ENCODE peak calls at places on chromosomes 7 and 10, in nine cellular contexts. D is astrocyte, N is A673, Q is lower leg skin, I is OCI-LY7, Z is cardiac muscle cell, F is transverse colon, K is fibroblast of pulmonary artery, P is astrocyte of the spinal cord. L is an unnamed sample.

GRCh38 chr10:104034401-104035053 is 51.2 kb downstream of the COL17A1 start:
- DNase-seq in K (no peak), Z (no peak), F (no peak), I (no peak), N (no peak), Q (no peak), P (no peak), D (no peak), L (no peak)

GRCh38 chr7:128066858-128067257 is 35.6 kb upstream of the LRRC4 start:
- DNase-seq in Q (no peak), D (no peak), N (no peak), I (no peak), F (no peak), Z (no peak), P (no peak), K (no peak), L (no peak)

GRCh38 chr7:15837627-15838026 is 151.1 kb upstream of the MEOX2 start:
- DNase-seq in Z (no peak), I (no peak), K (peak; percentile 40), P (no peak), Q (peak; percentile 29), D (no peak), N (no peak), F (no peak), L (peak; percentile 1)

GRCh38 chr10:67788028-67788886 is 49.7 kb downstream of the DNAJC12 start:
- DNase-seq in D (no peak), I (peak; percentile 84), P (no peak), N (peak; percentile 56), Z (peak; percentile 61), Q (peak; percentile 15), F (peak; percentile 79), K (peak; percentile 28), L (peak; percentile 42)

GRCh38 chr10:30454744-30455498 is 20.9 kb downstream of the MAP3K8 start:
- DNase-seq in F (no peak), D (peak; percentile 96), K (peak; percentile 98), Q (no peak), P (peak; percentile 85), Z (no peak), I (no peak), N (no peak), L (peak; percentile 53)

GRCh38 chr10:100446130-100446761 is 16.6 kb upstream of the WNT8B start:
- DNase-seq in P (no peak), K (no peak), I (no peak), Q (no peak), Z (no peak), F (no peak), N (no peak), D (no peak), L (no peak)

GRCh38 chr10:98486421-98486820 is 39.7 kb upstream of the HPS1 start:
- DNase-seq in F (no peak), D (peak; percentile 25), Q (peak; percentile 31), Z (no peak), P (no peak), I (no peak), N (no peak), K (peak; percentile 73), L (peak; percentile 20)

GRCh38 chr7:135856356-135857144 is 107.9 kb upstream of the FAM180A start:
- DNase-seq in I (no peak), Z (no peak), Q (no peak), K (peak; percentile 57), N (no peak), F (no peak), P (peak; percentile 92), D (peak; percentile 99), L (peak; percentile 72)

GRCh38 chr10:68796609-68797008 is 30.7 kb upstream of the STOX1 start:
- DNase-seq in K (no peak), N (no peak), D (peak; percentile 84), P (peak; percentile 57), Q (no peak), Z (no peak), I (no peak), F (no peak), L (peak; percentile 71)

GRCh38 chr7:127870231-127870907 is 160.9 kb downstream of the LRRC4 start:
- DNase-seq in P (no peak), D (no peak), F (no peak), I (peak; percentile 48), Q (no peak), Z (no peak), N (no peak), K (no peak), L (peak; percentile 74)

GRCh38 chr10:33521062-33521461 is 186.6 kb upstream of the NRP1 start:
- DNase-seq in N (peak; percentile 9), P (no peak), Z (no peak), D (peak; percentile 34), F (no peak), Q (no peak), I (no peak), K (no peak), L (no peak)

GRCh38 chr10:18960466-18961079 is 88.0 kb upstream of the MALRD1 start:
- DNase-seq in D (no peak), P (no peak), N (no peak), K (no peak), F (no peak), Z (no peak), Q (no peak), I (no peak), L (no peak)

GRCh38 chr7:93231264-93231663 is 902 bp upstream of the VPS50 start:
- DNase-seq in I (no peak), F (no peak), K (peak; percentile 1), P (no peak), D (no peak), Z (no peak), N (no peak), Q (no peak), L (peak; percentile 84)

GRCh38 chr10:99854860-99855259 is 72.4 kb downstream of the ABCC2 start:
- DNase-seq in N (peak; percentile 83), K (peak; percentile 91), P (peak; percentile 85), Q (no peak), I (peak; percentile 20), Z (peak; percentile 71), F (no peak), D (peak; percentile 60), L (peak; percentile 55)

GRCh38 chr7:10704653-10705052 is 269.0 kb upstream of the PHF14 start:
- DNase-seq in I (no peak), K (no peak), Z (no peak), Q (no peak), D (no peak), P (no peak), N (no peak), F (no peak), L (no peak)

GRCh38 chr7:10706875-10707493 is 266.7 kb upstream of the PHF14 start:
- DNase-seq in I (peak; percentile 80), N (no peak), F (no peak), Q (no peak), Z (no peak), D (no peak), P (no peak), K (no peak), L (no peak)

GRCh38 chr7:10707519-10707918 is 266.2 kb upstream of the PHF14 start:
- DNase-seq in N (no peak), I (peak; percentile 19), Q (no peak), D (peak; percentile 2), Z (no peak), F (no peak), P (no peak), K (no peak), L (no peak)

GRCh38 chr7:10703981-10704380 is 269.7 kb upstream of the PHF14 start:
- DNase-seq in I (no peak), Q (no peak), K (no peak), D (no peak), N (no peak), Z (no peak), F (no peak), P (no peak), L (peak; percentile 66)

GRCh38 chr7:10708447-10708846 is 265.2 kb upstream of the PHF14 start:
- DNase-seq in F (no peak), Z (peak; percentile 45), P (no peak), Q (no peak), D (no peak), K (no peak), I (peak; percentile 54), N (peak; percentile 6), L (peak; percentile 49)
- TF ChIP-seq CTCF in F (no peak), Z (no peak), P (no peak), Q (no peak), D (no peak), K (no peak), I (peak; percentile 78), N (peak; percentile 28), L (peak; percentile 31)

DNA sequence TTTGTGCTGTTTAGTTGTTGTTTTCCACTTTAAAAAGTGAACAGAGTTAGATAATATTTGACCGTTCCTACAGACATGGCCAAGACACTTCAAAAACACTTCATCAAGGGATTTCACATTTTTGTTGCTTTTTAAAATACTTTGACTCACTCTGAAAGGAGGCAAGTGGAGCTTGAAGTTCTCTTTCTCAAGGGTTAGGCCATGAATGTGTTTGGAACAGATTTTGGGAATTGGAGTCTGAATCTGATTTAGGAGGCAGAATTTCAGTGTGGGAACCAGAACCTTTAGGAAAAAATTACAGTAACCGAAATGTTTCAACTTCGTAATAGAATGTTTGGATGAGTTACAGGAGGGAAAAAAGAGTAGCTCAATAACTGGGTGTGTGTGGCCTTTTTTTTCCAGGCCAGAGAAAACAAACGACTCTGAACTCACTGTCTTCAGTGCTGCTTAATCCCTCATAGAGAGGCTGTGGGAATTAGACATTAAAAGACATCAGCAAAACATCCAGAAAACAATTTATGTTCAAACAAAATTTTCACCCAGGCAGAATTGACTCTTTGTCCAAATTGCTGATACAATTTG is 321.5 kb downstream of the BICC1 start:
- DNase-seq in F (no peak), N (no peak), I (no peak), P (no peak), D (no peak), Z (no peak), Q (no peak), K (no peak), L (no peak)
- H3K4me3 ChIP-seq in F (no peak overlapping the region), N (no peak overlapping the region), I (no peak overlapping the region), P (no peak overlapping the region), D (no peak overlapping the region), Z (no peak overlapping the region), Q (no peak overlapping the region), K (no peak overlapping the region), L (no peak overlapping the region)

DNA sequence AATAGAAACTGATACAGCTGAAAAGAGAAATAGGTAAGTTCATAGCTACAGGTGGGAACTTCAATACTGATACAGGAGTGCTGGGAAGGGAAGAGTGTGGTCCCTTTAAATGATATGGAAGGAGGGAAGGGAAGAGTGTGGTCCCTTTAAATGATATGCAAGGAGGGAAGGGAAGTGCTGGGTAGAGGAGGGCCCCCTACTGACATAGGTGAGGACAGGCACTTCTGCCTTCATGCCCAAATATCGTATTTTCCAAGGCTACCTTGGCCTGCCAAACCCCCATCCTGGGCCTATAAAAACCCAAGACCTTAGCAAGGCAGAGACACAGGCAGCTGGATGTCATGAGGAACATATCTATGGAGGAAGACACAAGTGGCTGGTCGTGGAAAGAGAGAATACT is 92.3 kb downstream of the MAGI2 start:
- DNase-seq in P (no peak), N (peak; percentile 5), F (no peak), K (no peak), Z (no peak), D (no peak), Q (no peak), I (no peak), L (peak; percentile 13)
- TF ChIP-seq CTCF in P (no peak), N (peak; percentile 33), F (no peak), K (no peak), Z (no peak), D (no peak), Q (no peak), I (peak; percentile 36), L (peak; percentile 22)

DNA sequence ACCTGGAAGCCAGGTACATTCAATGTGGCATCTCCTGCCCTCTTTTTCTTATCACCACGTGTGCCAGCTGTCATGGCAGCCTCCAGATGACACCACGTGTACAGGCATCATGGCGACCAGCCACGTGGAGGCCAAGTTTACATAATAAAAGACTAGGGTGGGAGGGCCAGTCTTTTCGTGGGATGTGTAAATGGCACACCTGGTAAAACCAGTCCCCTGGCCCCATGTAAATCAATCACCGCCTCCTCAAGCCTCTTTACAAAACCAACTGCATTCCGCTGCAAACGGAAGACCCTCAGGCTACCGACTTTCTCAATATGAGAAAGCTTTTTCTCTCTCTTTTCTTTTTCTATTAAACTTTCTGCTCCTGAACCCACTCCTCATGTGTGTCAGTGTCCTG is 65.1 kb upstream of the PHF14 start:
- DNase-seq in Z (no peak), K (no peak), N (no peak), D (no peak), Q (no peak), F (no peak), I (no peak), P (no peak), L (no peak)
- H3K4me3 ChIP-seq in Z (no peak overlapping the region), K (no peak overlapping the region), N (no peak overlapping the region), D (no peak overlapping the region), Q (no peak overlapping the region), F (no peak overlapping the region), I (no peak overlapping the region), P (no peak overlapping the region), L (no peak overlapping the region)